ENCODE peak calls at places on chromosomes 2 and 18, in four cellular contexts. X, F, N and W are unnamed samples.

GRCh38 chr2:23526114-23526513 is 141.1 kb downstream of the KLHL29 start:
- DNase-seq in F (no peak), N (no peak), X (no peak), W (no peak)

GRCh38 chr2:138112536-138112935 is 148.3 kb downstream of the HNMT start:
- DNase-seq in N (peak), F (no peak), X (no peak), W (peak)

GRCh38 chr2:128309341-128310093 is 9.2 kb downstream of the HS6ST1 start:
- DNase-seq in N (no peak), X (no peak), F (peak), W (no peak)

GRCh38 chr18:68449292-68449691 is 265.6 kb downstream of the TMX3 start:
- DNase-seq in N (peak), X (no peak), F (no peak), W (peak)

GRCh38 chr18:75500510-75500909 is 73.0 kb upstream of the SMIM21 start:
- DNase-seq in F (no peak), X (no peak), N (no peak), W (no peak)

GRCh38 chr2:25419678-25420242 is 78.0 kb upstream of the DNMT3A start:
- DNase-seq in F (no peak), N (no peak), X (no peak), W (no peak)

GRCh38 chr2:120901213-120901612 is 165.5 kb downstream of the GLI2 start:
- DNase-seq in N (no peak), F (peak), X (no peak), W (no peak)

GRCh38 chr2:18500333-18500732 is 60.1 kb downstream of the RDH14 start:
- DNase-seq in N (peak), F (no peak), X (no peak), W (peak)

GRCh38 chr2:112121682-112122254 is 16.4 kb upstream of the FBLN7 start:
- DNase-seq in N (peak), X (peak), F (no peak), W (peak)

GRCh38 chr2:210997373-210997772 is 441.0 kb downstream of the CPS1 start:
- DNase-seq in X (no peak), F (no peak), N (peak), W (no peak)

GRCh38 chr2:134372611-134373131 is 118.8 kb downstream of the MGAT5 start:
- DNase-seq in F (peak), X (no peak), N (peak), W (peak)

GRCh38 chr2:161115605-161116097 is 44.6 kb upstream of the TANK start:
- DNase-seq in F (no peak), X (no peak), N (no peak), W (no peak)

GRCh38 chr2:239274391-239275001 is 126.3 kb downstream of the HDAC4 start:
- DNase-seq in F (no peak), X (peak), N (peak), W (peak)

GRCh38 chr2:96555146-96555610 is 18.6 kb downstream of the ARID5A start:
- DNase-seq in F (no peak), N (no peak), X (no peak), W (no peak)

GRCh38 chr18:43665239-43665788 is 388.0 kb upstream of the SYT4 start:
- DNase-seq in F (no peak), X (no peak), N (peak), W (peak)

GRCh38 chr2:120902532-120903088 is 166.9 kb downstream of the GLI2 start:
- DNase-seq in F (no peak), N (no peak), X (no peak), W (no peak)

GRCh38 chr2:28434600-28434989 is 41.9 kb downstream of the FOSL2 start:
- DNase-seq in F (no peak), X (no peak), N (no peak), W (no peak)

GRCh38 chr2:137748533-137748932 is 215.7 kb upstream of the HNMT start:
- DNase-seq in N (no peak), X (no peak), F (no peak), W (no peak)

GRCh38 chr2:46802665-46803550 is 112.7 kb downstream of the MCFD2 start:
- DNase-seq in N (no peak), X (no peak), F (no peak), W (no peak)

GRCh38 chr2:9488583-9489547 is 14.5 kb downstream of the IAH1 start:
- DNase-seq in F (no peak), N (no peak), X (no peak), W (no peak)

GRCh38 chr2:74501335-74502071 is 2.1 kb upstream of the LBX2 start:
- DNase-seq in N (no peak), X (no peak), F (no peak), W (no peak)

GRCh38 chr2:68908392-68908970 is 37.3 kb upstream of the BMP10 start:
- DNase-seq in X (peak), N (peak), F (peak), W (peak)

GRCh38 chr2:237058423-237058822 is 27.3 kb upstream of the COPS8 start:
- DNase-seq in F (no peak), N (no peak), X (no peak), W (no peak)

GRCh38 chr2:28403388-28403956 is 10.8 kb downstream of the FOSL2 start:
- DNase-seq in F (no peak), N (no peak), X (no peak), W (no peak)

GRCh38 chr2:234060236-234060635 is 9.7 kb downstream of the SPP2 start:
- DNase-seq in F (no peak), X (no peak), N (no peak), W (no peak)

GRCh38 chr2:221571391-221572179 is 519 bp downstream of the EPHA4 start:
- DNase-seq in X (no peak), F (peak), N (peak), W (peak)

GRCh38 chr18:36735130-36735529 is 93.7 kb downstream of the TPGS2 start:
- DNase-seq in F (no peak), N (no peak), X (no peak), W (no peak)

GRCh38 chr2:198347349-198347748 is 543.0 kb downstream of the PLCL1 start:
- DNase-seq in F (no peak), N (no peak), X (no peak), W (peak)

GRCh38 chr2:235514627-235515363 is 21.0 kb downstream of the AGAP1 start:
- DNase-seq in F (no peak), X (no peak), N (peak), W (no peak)

GRCh38 chr2:47227532-47228166 is 72.5 kb upstream of the STPG4 start:
- DNase-seq in F (no peak), N (no peak), X (no peak), W (no peak)

GRCh38 chr2:191170301-191170636 is 19.5 kb upstream of the STAT4 start:
- DNase-seq in X (no peak), N (no peak), F (no peak), W (no peak)

GRCh38 chr2:133986076-133986837 is 267.6 kb upstream of the MGAT5 start:
- DNase-seq in F (no peak), X (no peak), N (no peak), W (peak)

GRCh38 chr18:46278481-46279465 is 174.6 kb downstream of the HAUS1 start:
- DNase-seq in N (peak), X (no peak), F (no peak), W (peak)

DNA sequence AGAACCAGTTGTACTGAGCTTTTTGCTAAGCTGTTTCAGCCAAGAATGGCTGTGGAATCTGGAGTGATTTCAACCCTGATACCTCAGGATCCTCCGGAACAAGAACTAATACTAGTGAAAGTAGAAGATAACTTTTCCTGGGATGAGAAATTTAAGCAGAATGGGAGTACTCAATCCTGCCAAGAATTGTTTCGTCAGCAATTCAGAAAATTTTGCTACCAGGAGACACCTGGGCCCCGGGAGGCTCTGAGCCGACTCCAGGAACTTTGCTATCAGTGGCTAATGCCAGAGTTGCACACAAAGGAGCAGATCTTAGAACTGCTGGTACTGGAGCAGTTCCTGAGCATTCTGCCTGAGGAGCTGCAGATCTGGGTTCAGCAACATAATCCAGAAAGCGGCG is 1.6 kb downstream of the ZNF397 start:
- DNase-seq in N (no peak), X (no peak), F (no peak), W (no peak)
- H3K4me3 ChIP-seq in N (no peak), X (no peak), F (no peak), W (no peak)

DNA sequence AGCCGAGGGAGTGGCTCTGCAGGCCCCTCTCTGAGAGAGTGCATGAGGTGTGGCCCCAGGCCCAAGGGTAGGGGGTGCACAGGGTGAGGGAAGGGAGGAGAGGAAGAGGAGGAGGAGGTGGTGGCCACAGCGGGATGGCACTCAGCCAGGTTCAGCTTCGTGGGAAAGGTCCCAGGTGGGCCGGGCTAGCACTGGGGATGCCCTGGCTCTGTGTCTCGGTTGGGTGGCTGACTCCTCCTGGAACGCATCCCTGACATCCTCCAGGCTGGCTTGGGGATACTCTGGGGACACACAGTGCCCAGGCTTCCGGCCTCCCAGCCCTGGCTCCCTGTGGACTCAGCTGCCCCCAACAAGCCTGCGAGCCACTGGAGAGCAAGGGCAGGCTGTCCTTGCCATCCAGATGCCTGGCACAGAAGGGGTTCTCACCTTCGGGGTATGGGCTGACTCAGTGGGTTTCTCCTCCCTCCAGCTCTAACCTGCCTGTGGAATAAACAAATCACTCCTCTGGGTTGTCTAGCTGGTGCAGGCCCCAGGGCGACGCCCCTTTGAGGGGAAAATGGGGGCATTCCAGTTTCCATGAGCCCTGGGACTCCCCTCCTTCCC is 582 bp upstream of the ZAP70 start:
- DNase-seq in F (no peak), X (no peak), N (no peak), W (no peak)
- H3K27ac ChIP-seq in F (no peak), X (no peak), N (no peak), W (no peak)

GRCh38 chr2:225464346-225465025 is 65.0 kb downstream of the NYAP2 start:
- DNase-seq in F (no peak), N (no peak), X (no peak), W (no peak)
- H3K4me3 ChIP-seq in F (peak), N (no peak), X (no peak), W (no peak)

GRCh38 chr2:65431417-65432226 is 777 bp downstream of the SPRED2 start:
- DNase-seq in F (peak), X (no peak), N (peak), W (no peak)
- H3K27ac ChIP-seq in F (peak), X (peak), N (peak), W (peak)

GRCh38 chr2:113276216-113276905 is 2.4 kb downstream of the PAX8 start:
- DNase-seq in N (no peak), X (no peak), F (no peak), W (no peak)

GRCh38 chr2:113274427-113274826 is 4.3 kb downstream of the PAX8 start:
- DNase-seq in X (no peak), N (no peak), F (no peak), W (no peak)

GRCh38 chr2:113272463-113272862 is 6.3 kb downstream of the PAX8 start:
- DNase-seq in F (no peak), X (no peak), N (no peak), W (no peak)

GRCh38 chr2:113275556-113276215 is 3.0 kb downstream of the PAX8 start:
- DNase-seq in N (no peak), F (no peak), X (no peak), W (no peak)

GRCh38 chr2:113273031-113273551 is 5.6 kb downstream of the PAX8 start:
- DNase-seq in N (no peak), X (no peak), F (no peak), W (peak)
- H3K4me3 ChIP-seq in N (no peak), X (no peak), F (no peak), W (no peak)

GRCh38 chr18:59567445-59567844 is 129.8 kb downstream of the CCBE1 start:
- DNase-seq in F (no peak), X (no peak), N (no peak), W (no peak)
- H3K27ac ChIP-seq in F (peak), X (no peak), N (no peak), W (no peak)